ENCODE peak calls at places on chromosomes 7 and 10, in seven cellular contexts. One of them, this sample, is unnamed. For H3K27me3 and H3K9me3, the result is how much of the 10 kb centered on the place peaks cover.

GRCh38 chr10:10872035-10872673 is 145.5 kb upstream of the CELF2 start:
- DNase-seq in CD8-positive, alpha-beta memory T cell: no peak
- DNase-seq in left ventricle myocardium inferior: no peak
- DNase-seq in left lung: no peak
- DNase-seq in fibroblast of lung: peak
- DNase-seq in tibial nerve: peak
- DNase-seq in CD4-positive, alpha-beta memory T cell: no peak
- DNase-seq in this sample: no peak

GRCh38 chr7:101058355-101058754 is 26.9 kb upstream of the TRIM56 start:
- DNase-seq in CD8-positive, alpha-beta memory T cell: peak
- DNase-seq in left ventricle myocardium inferior: peak
- DNase-seq in left lung: peak
- DNase-seq in fibroblast of lung: peak
- DNase-seq in tibial nerve: peak
- DNase-seq in CD4-positive, alpha-beta memory T cell: peak
- DNase-seq in this sample: peak

GRCh38 chr10:5563237-5563961 is 38.6 kb downstream of the CALML3 start:
- DNase-seq in CD8-positive, alpha-beta memory T cell: no peak
- DNase-seq in left ventricle myocardium inferior: no peak
- DNase-seq in left lung: no peak
- DNase-seq in fibroblast of lung: no peak
- DNase-seq in tibial nerve: no peak
- DNase-seq in CD4-positive, alpha-beta memory T cell: no peak
- DNase-seq in this sample: peak

GRCh38 chr10:5559642-5560141 is 34.9 kb downstream of the CALML3 start:
- DNase-seq in CD8-positive, alpha-beta memory T cell: no peak
- DNase-seq in left ventricle myocardium inferior: no peak
- DNase-seq in left lung: no peak
- DNase-seq in fibroblast of lung: peak
- DNase-seq in tibial nerve: no peak
- DNase-seq in CD4-positive, alpha-beta memory T cell: no peak
- DNase-seq in this sample: no peak

GRCh38 chr7:24865994-24866615 is 108.8 kb upstream of the GSDME start:
- DNase-seq in CD8-positive, alpha-beta memory T cell: no peak
- DNase-seq in left ventricle myocardium inferior: no peak
- DNase-seq in left lung: no peak
- DNase-seq in fibroblast of lung: no peak
- DNase-seq in tibial nerve: no peak
- DNase-seq in CD4-positive, alpha-beta memory T cell: no peak
- DNase-seq in this sample: no peak

GRCh38 chr10:83881647-83882046 is 257.7 kb upstream of the GHITM start:
- DNase-seq in CD8-positive, alpha-beta memory T cell: no peak
- DNase-seq in left ventricle myocardium inferior: no peak
- DNase-seq in left lung: no peak
- DNase-seq in fibroblast of lung: no peak
- DNase-seq in tibial nerve: no peak
- DNase-seq in CD4-positive, alpha-beta memory T cell: no peak
- DNase-seq in this sample: no peak

GRCh38 chr10:52313350-52314006 is 603 bp upstream of the DKK1 start:
- DNase-seq in CD8-positive, alpha-beta memory T cell: no peak
- DNase-seq in left ventricle myocardium inferior: no peak
- DNase-seq in left lung: no peak
- DNase-seq in fibroblast of lung: peak
- DNase-seq in tibial nerve: no peak
- DNase-seq in CD4-positive, alpha-beta memory T cell: no peak
- DNase-seq in this sample: no peak

GRCh38 chr7:29588900-29589696 is 25.5 kb downstream of the PRR15 start:
- DNase-seq in CD8-positive, alpha-beta memory T cell: peak
- DNase-seq in left ventricle myocardium inferior: no peak
- DNase-seq in left lung: no peak
- DNase-seq in fibroblast of lung: peak
- DNase-seq in tibial nerve: peak
- DNase-seq in CD4-positive, alpha-beta memory T cell: no peak
- DNase-seq in this sample: no peak

GRCh38 chr10:22630229-22631174 is 83.9 kb downstream of the PIP4K2A start:
- DNase-seq in CD8-positive, alpha-beta memory T cell: peak
- DNase-seq in left ventricle myocardium inferior: no peak
- DNase-seq in left lung: no peak
- DNase-seq in fibroblast of lung: peak
- DNase-seq in tibial nerve: no peak
- DNase-seq in CD4-positive, alpha-beta memory T cell: peak
- DNase-seq in this sample: no peak

GRCh38 chr10:49615213-49615612 is 1.4 kb downstream of the CHAT start:
- DNase-seq in CD8-positive, alpha-beta memory T cell: no peak
- DNase-seq in left ventricle myocardium inferior: no peak
- DNase-seq in left lung: no peak
- DNase-seq in fibroblast of lung: no peak
- DNase-seq in tibial nerve: no peak
- DNase-seq in CD4-positive, alpha-beta memory T cell: no peak
- DNase-seq in this sample: peak
- H3K27me3 ChIP-seq in CD8-positive, alpha-beta memory T cell: under half
- H3K27me3 ChIP-seq in left ventricle myocardium inferior: half or more
- H3K27me3 ChIP-seq in left lung: under half
- H3K27me3 ChIP-seq in fibroblast of lung: under half
- H3K27me3 ChIP-seq in tibial nerve: under half
- H3K27me3 ChIP-seq in CD4-positive, alpha-beta memory T cell: under half
- H3K27me3 ChIP-seq in this sample: half or more

DNA sequence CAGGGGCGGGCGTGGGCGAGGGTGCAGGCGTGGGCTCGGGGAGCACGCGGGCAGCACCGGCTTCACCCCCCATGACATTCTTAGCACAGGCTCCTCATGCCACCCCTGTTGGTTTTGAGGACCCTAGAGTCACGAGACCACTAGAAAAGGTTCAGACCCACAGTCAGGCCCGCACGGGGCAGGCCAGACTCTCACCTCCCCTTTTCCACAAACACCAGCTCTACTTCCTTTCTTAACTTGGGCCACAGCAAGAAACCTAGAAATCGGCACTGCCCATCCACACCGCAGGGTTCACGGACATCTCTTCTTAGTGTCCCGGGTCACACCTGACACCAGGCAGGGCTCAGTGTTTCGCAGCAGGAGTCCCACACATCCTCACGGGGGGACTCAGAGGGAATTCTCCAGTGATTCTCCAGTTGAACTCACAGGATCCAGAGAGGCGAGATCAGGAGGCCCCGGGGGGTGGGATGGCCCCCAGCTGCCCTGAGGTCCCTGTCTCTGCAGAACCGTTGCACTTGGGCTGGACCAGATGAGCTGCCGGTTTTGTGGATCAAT is 52.0 kb downstream of the JAKMIP3 start:
- DNase-seq in CD8-positive, alpha-beta memory T cell: no peak
- DNase-seq in left ventricle myocardium inferior: peak
- DNase-seq in left lung: no peak
- DNase-seq in fibroblast of lung: no peak
- DNase-seq in tibial nerve: no peak
- DNase-seq in CD4-positive, alpha-beta memory T cell: no peak
- DNase-seq in this sample: no peak
- H3K27ac ChIP-seq in CD8-positive, alpha-beta memory T cell: no peak
- H3K27ac ChIP-seq in left ventricle myocardium inferior: no peak
- H3K27ac ChIP-seq in left lung: no peak
- H3K27ac ChIP-seq in fibroblast of lung: no peak
- H3K27ac ChIP-seq in tibial nerve: no peak
- H3K27ac ChIP-seq in CD4-positive, alpha-beta memory T cell: no peak
- H3K27ac ChIP-seq in this sample: no peak

GRCh38 chr7:27636326-27637006 is 26.2 kb downstream of the HIBADH start:
- DNase-seq in CD8-positive, alpha-beta memory T cell: no peak
- DNase-seq in left ventricle myocardium inferior: no peak
- DNase-seq in left lung: no peak
- DNase-seq in fibroblast of lung: peak
- DNase-seq in tibial nerve: peak
- DNase-seq in CD4-positive, alpha-beta memory T cell: no peak
- DNase-seq in this sample: no peak
- H3K9me3 ChIP-seq in CD8-positive, alpha-beta memory T cell: under half
- H3K9me3 ChIP-seq in left ventricle myocardium inferior: under half
- H3K9me3 ChIP-seq in left lung: under half
- H3K9me3 ChIP-seq in fibroblast of lung: under half
- H3K9me3 ChIP-seq in tibial nerve: under half
- H3K9me3 ChIP-seq in CD4-positive, alpha-beta memory T cell: under half
- H3K9me3 ChIP-seq in this sample: under half

GRCh38 chr7:27184342-27185012 is 555 bp downstream of the HOXA11 start:
- DNase-seq in CD8-positive, alpha-beta memory T cell: no peak
- DNase-seq in left ventricle myocardium inferior: no peak
- DNase-seq in left lung: peak
- DNase-seq in fibroblast of lung: no peak
- DNase-seq in tibial nerve: no peak
- DNase-seq in CD4-positive, alpha-beta memory T cell: no peak
- DNase-seq in this sample: peak

GRCh38 chr7:27183682-27184341 is 1.2 kb downstream of the HOXA11 start:
- DNase-seq in CD8-positive, alpha-beta memory T cell: no peak
- DNase-seq in left ventricle myocardium inferior: no peak
- DNase-seq in left lung: peak
- DNase-seq in fibroblast of lung: no peak
- DNase-seq in tibial nerve: no peak
- DNase-seq in CD4-positive, alpha-beta memory T cell: no peak
- DNase-seq in this sample: peak

GRCh38 chr7:27185708-27186449 is 847 bp upstream of the HOXA11 start:
- DNase-seq in CD8-positive, alpha-beta memory T cell: no peak
- DNase-seq in left ventricle myocardium inferior: no peak
- DNase-seq in left lung: peak
- DNase-seq in fibroblast of lung: no peak
- DNase-seq in tibial nerve: no peak
- DNase-seq in CD4-positive, alpha-beta memory T cell: no peak
- DNase-seq in this sample: peak

GRCh38 chr7:27186450-27187157 is 1.6 kb upstream of the HOXA11 start:
- DNase-seq in CD8-positive, alpha-beta memory T cell: no peak
- DNase-seq in left ventricle myocardium inferior: no peak
- DNase-seq in left lung: no peak
- DNase-seq in fibroblast of lung: no peak
- DNase-seq in tibial nerve: no peak
- DNase-seq in CD4-positive, alpha-beta memory T cell: no peak
- DNase-seq in this sample: no peak

GRCh38 chr7:27185013-27185707 is at the start of gene HOXA11:
- DNase-seq in CD8-positive, alpha-beta memory T cell: no peak
- DNase-seq in left ventricle myocardium inferior: no peak
- DNase-seq in left lung: peak
- DNase-seq in fibroblast of lung: peak
- DNase-seq in tibial nerve: peak
- DNase-seq in CD4-positive, alpha-beta memory T cell: no peak
- DNase-seq in this sample: peak
- H3K27me3 ChIP-seq in CD8-positive, alpha-beta memory T cell: half or more
- H3K27me3 ChIP-seq in left ventricle myocardium inferior: half or more
- H3K27me3 ChIP-seq in left lung: half or more
- H3K27me3 ChIP-seq in fibroblast of lung: half or more
- H3K27me3 ChIP-seq in tibial nerve: under half
- H3K27me3 ChIP-seq in CD4-positive, alpha-beta memory T cell: half or more
- H3K27me3 ChIP-seq in this sample: half or more

DNA sequence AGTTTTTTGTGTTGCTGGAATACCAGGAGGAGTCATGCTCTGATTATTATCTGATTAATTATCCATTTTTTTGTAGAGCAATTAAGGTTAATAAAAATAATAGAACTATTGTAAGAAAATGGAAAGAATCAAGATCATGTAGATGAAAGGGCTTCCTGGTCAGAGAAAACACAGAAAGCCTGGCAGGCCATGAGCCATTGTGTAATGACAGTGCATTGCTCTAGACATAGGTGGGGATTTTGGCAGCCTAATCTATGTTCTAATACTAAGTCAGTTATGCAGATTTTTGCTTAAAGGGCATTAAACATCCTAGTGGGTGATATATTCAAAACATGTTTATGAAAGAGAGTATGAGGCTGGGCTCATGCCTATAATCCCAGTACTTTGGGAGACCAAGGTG is 198.2 kb downstream of the PPP1R9A start:
- DNase-seq in CD8-positive, alpha-beta memory T cell: no peak
- DNase-seq in left ventricle myocardium inferior: no peak
- DNase-seq in left lung: no peak
- DNase-seq in fibroblast of lung: no peak
- DNase-seq in tibial nerve: no peak
- DNase-seq in CD4-positive, alpha-beta memory T cell: no peak
- DNase-seq in this sample: no peak
- H3K27ac ChIP-seq in CD8-positive, alpha-beta memory T cell: no peak
- H3K27ac ChIP-seq in left ventricle myocardium inferior: no peak
- H3K27ac ChIP-seq in left lung: no peak
- H3K27ac ChIP-seq in fibroblast of lung: no peak
- H3K27ac ChIP-seq in tibial nerve: no peak
- H3K27ac ChIP-seq in CD4-positive, alpha-beta memory T cell: no peak
- H3K27ac ChIP-seq in this sample: no peak

This sample was measured in upper lobe of right lung.